ENCODE peak calls at places on chromosomes 11 and 22, in four cellular contexts. I is IMR-90, A is K562, R is GM12878. X is an unnamed sample.

GRCh38 chr22:45058622-45058912 is 48.8 kb upstream of the PHF21B start:
- DNase-seq in I (no peak), A (no peak), R (no peak), X (no peak)

GRCh38 chr11:35477871-35478270 is 47.5 kb downstream of the PAMR1 start:
- DNase-seq in I (no peak), A (no peak), R (no peak), X (no peak)

GRCh38 chr22:19877626-19878339 is 23.1 kb upstream of the GNB1L start:
- DNase-seq in I (peak; percentile 58), A (no peak), R (no peak), X (no peak)

GRCh38 chr11:706439-706956 is 467 bp downstream of the EPS8L2 start:
- DNase-seq in I (peak; percentile 36), A (peak; percentile 53), R (no peak), X (no peak)

GRCh38 chr11:94790771-94791180 is 22.6 kb downstream of the AMOTL1 start:
- DNase-seq in I (peak; percentile 55), A (no peak), R (no peak), X (no peak)

GRCh38 chr11:70642301-70642700 is 244.0 kb downstream of the CTTN start:
- DNase-seq in I (no peak), A (no peak), R (no peak), X (no peak)

GRCh38 chr11:35013514-35014191 is 97.2 kb downstream of the PDHX start:
- DNase-seq in I (no peak), A (no peak), R (no peak), X (no peak)

GRCh38 chr22:49553518-49554295 is 274.0 kb downstream of the BRD1 start:
- DNase-seq in I (no peak), A (no peak), R (no peak), X (no peak)

GRCh38 chr11:31987118-31988005 is 103.5 kb upstream of the RCN1 start:
- DNase-seq in I (no peak), A (no peak), R (no peak), X (no peak)

GRCh38 chr11:77203901-77204755 is 76.1 kb downstream of the MYO7A start:
- DNase-seq in I (no peak), A (no peak), R (no peak), X (no peak)

GRCh38 chr11:76579047-76579751 is 91.3 kb downstream of the LRRC32 start:
- DNase-seq in I (no peak), A (peak; percentile 40), R (no peak), X (peak; percentile 97)

GRCh38 chr22:48068323-48068722 is 1305.9 kb downstream of the TBC1D22A start:
- DNase-seq in I (no peak), A (no peak), R (no peak), X (no peak)

GRCh38 chr22:46909237-46910030 is 147.0 kb downstream of the TBC1D22A start:
- DNase-seq in I (no peak), A (no peak), R (no peak), X (no peak)

GRCh38 chr11:134337051-134337450 is 5.3 kb downstream of the GLB1L2 start:
- DNase-seq in I (no peak), A (no peak), R (no peak), X (no peak)

GRCh38 chr11:26779466-26779865 is 57.6 kb upstream of the SLC5A12 start:
- DNase-seq in I (no peak), A (no peak), R (no peak), X (no peak)

GRCh38 chr11:113603277-113604059 is 102.6 kb downstream of the TMPRSS5 start:
- DNase-seq in I (no peak), A (no peak), R (no peak), X (peak; percentile 18)

GRCh38 chr11:27869701-27870100 is 169.4 kb upstream of the BDNF start:
- DNase-seq in I (no peak), A (no peak), R (no peak), X (no peak)
- TF ChIP-seq FOS in I (no peak), A (no peak), R (no peak), X (no peak)

GRCh38 chr11:97109078-97109477 is 719.3 kb downstream of the JRKL start:
- DNase-seq in I (no peak), A (no peak), R (no peak), X (no peak)
- TF ChIP-seq FOS in I (no peak), A (no peak), R (no peak), X (no peak)

GRCh38 chr11:20873054-20873453 is 203.7 kb downstream of the NELL1 start:
- DNase-seq in I (no peak), A (peak; percentile 22), R (no peak), X (no peak)
- TF ChIP-seq FOS in I (no peak), A (no peak), R (no peak), X (no peak)

DNA sequence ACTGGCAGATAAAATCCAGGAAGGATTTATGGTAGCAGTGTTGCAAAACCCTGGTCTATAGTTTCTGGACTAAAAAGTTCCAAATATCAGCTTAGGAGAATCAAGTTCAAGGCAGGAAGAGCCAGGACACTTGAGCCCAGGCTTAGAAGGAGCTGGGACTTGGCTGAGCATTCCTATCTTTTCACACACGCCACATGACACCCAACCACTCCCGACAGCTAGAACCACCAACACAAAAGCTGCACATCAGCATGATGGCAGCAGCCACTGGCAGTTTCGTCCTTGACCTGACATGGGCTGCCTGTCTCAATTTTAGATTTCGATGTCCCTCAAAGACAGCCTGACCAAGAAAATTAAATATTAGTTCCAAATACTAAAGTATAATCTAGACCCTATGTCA is 14.2 kb downstream of the LARGE2 start:
- DNase-seq in I (no peak), A (no peak), R (no peak), X (no peak)
- TF ChIP-seq FOS in I (no peak), A (no peak), R (no peak), X (no peak)

GRCh38 chr11:17371614-17372013 is 16.8 kb downstream of the KCNJ11 start:
- DNase-seq in I (peak; percentile 53), A (no peak), R (no peak), X (no peak)
- TF ChIP-seq FOS in I (no peak), A (no peak), R (no peak), X (no peak)

GRCh38 chr11:46357483-46357936 is 10.2 kb downstream of the DGKZ start:
- DNase-seq in I (no peak), A (no peak), R (no peak), X (no peak)
- TF ChIP-seq FOS in I (no peak), A (no peak), R (no peak), X (no peak)

GRCh38 chr11:55342901-55343300 is at the start of gene OR4A16:
- DNase-seq in I (no peak), A (no peak), R (no peak), X (no peak)
- TF ChIP-seq FOS in I (no peak), A (no peak), R (no peak), X (no peak)

GRCh38 chr11:67272327-67273259 is 6.3 kb downstream of the GRK2 start:
- DNase-seq in I (no peak), A (no peak), R (no peak), X (no peak)

GRCh38 chr11:67271212-67271547 is 4.9 kb downstream of the GRK2 start:
- DNase-seq in I (no peak), A (no peak), R (no peak), X (no peak)

GRCh38 chr11:67274768-67275605 is 8.7 kb downstream of the GRK2 start:
- DNase-seq in I (no peak), A (no peak), R (no peak), X (no peak)

GRCh38 chr11:67271548-67272284 is 5.4 kb downstream of the GRK2 start:
- DNase-seq in I (no peak), A (no peak), R (peak; percentile 39), X (no peak)

GRCh38 chr11:67273260-67273990 is 7.2 kb downstream of the GRK2 start:
- DNase-seq in I (no peak), A (no peak), R (no peak), X (no peak)
- TF ChIP-seq FOS in I (no peak), A (no peak), R (no peak), X (no peak)

GRCh38 chr11:44949160-44950035 is 1.3 kb downstream of the TP53I11 start:
- DNase-seq in I (peak; percentile 42), A (peak; percentile 48), R (no peak), X (peak; percentile 58)
- TF ChIP-seq FOS in I (no peak), A (no peak), R (no peak), X (no peak)

GRCh38 chr11:78350101-78350645 is 67.4 kb downstream of the GAB2 start:
- DNase-seq in I (peak; percentile 55), A (no peak), R (peak; percentile 25), X (peak; percentile 34)

GRCh38 chr11:78351979-78352731 is 65.5 kb downstream of the GAB2 start:
- DNase-seq in I (no peak), A (peak; percentile 21), R (no peak), X (no peak)

GRCh38 chr11:78351193-78351592 is 66.4 kb downstream of the GAB2 start:
- DNase-seq in I (no peak), A (no peak), R (no peak), X (no peak)

GRCh38 chr11:78349614-78350013 is 68.0 kb downstream of the GAB2 start:
- DNase-seq in I (peak; percentile 31), A (no peak), R (no peak), X (no peak)

DNA sequence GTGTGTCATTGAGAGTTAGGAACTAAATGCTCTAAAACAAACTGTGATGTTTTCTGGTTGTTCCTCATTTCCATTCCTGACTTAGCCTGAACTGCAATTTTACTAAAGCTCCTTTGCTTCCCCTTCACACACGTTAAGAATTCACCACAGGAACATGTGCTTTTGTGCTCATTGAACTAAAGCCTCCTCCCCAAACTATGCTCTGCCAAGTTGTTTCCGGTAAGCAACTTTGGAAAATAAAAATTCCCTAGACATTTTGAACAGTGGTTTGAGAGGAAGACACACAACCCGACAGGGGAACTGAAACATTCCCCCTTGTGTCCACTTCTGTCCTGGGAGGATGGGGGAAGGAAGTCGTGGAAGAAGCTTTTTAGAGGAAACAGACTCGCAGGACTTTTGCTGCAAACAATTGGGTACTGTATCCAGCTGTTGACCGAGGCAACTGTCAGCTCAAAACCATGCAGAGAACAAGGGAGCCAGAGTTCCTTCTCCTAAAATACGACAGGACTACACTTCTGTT is 66.9 kb downstream of the GAB2 start:
- DNase-seq in I (peak; percentile 47), A (no peak), R (peak; percentile 26), X (peak; percentile 57)
- TF ChIP-seq FOS in I (no peak), A (no peak), R (no peak), X (no peak)

X was measured in endothelial cell of umbilical vein.